ENCODE peak calls at places on chromosomes 13 and 19, in ten cellular contexts. E is H9, D is GM23338, W is neural progenitor cell, K is neuronal stem cell, J is astrocyte, Q is K562, T is PC-9, G is hepatocyte, I is osteoblast. F is an unnamed sample.

GRCh38 chr13:33003458-33004019 is 12.7 kb upstream of the KL start:
- DNase-seq in T (no peak), W (no peak), Q (no peak), J (no peak), G (no peak), E (no peak), D (no peak), K (no peak), I (no peak), F (no peak)

GRCh38 chr13:101935828-101936227 is 466.0 kb downstream of the FGF14 start:
- DNase-seq in E (no peak), G (no peak), T (no peak), D (no peak), Q (no peak), W (no peak), I (no peak), J (no peak), K (no peak), F (no peak)

GRCh38 chr13:32455594-32455903 is 27.6 kb upstream of the N4BP2L1 start:
- DNase-seq in K (no peak), D (no peak), Q (no peak), G (no peak), W (no peak), E (no peak), J (no peak), I (no peak), T (no peak), F (no peak)

GRCh38 chr19:1066748-1067340 is at the start of gene ARHGAP45:
- DNase-seq in I (no peak), G (peak; percentile 63), W (peak; percentile 52), K (no peak), Q (peak; percentile 80), D (peak; percentile 68), J (no peak), E (no peak), T (peak; percentile 36), F (peak; percentile 63)

GRCh38 chr13:33351324-33351723 is 65.8 kb upstream of the STARD13 start:
- DNase-seq in D (no peak), T (no peak), W (no peak), J (peak; percentile 55), I (peak; percentile 90), K (no peak), Q (no peak), E (no peak), G (no peak), F (peak; percentile 74)

GRCh38 chr13:79655509-79655908 is 174.6 kb downstream of the NDFIP2 start:
- DNase-seq in K (no peak), I (no peak), W (no peak), E (no peak), T (no peak), Q (no peak), G (no peak), D (no peak), J (no peak), F (no peak)

GRCh38 chr19:58330458-58330857 is 3.7 kb downstream of the ZSCAN22 start:
- DNase-seq in G (peak; percentile 31), W (no peak), I (peak; percentile 96), D (peak; percentile 30), Q (peak; percentile 48), E (no peak), J (peak; percentile 68), K (no peak), T (peak; percentile 9), F (peak; percentile 90)

GRCh38 chr13:76852991-76853390 is 33.2 kb downstream of the KCTD12 start:
- DNase-seq in E (no peak), D (no peak), T (peak; percentile 10), W (no peak), J (peak; percentile 91), G (no peak), Q (no peak), K (no peak), I (no peak), F (peak; percentile 63)

GRCh38 chr13:78609464-78610205 is 6.3 kb upstream of the POU4F1 start:
- DNase-seq in J (no peak), E (peak; percentile 72), G (no peak), D (peak; percentile 76), I (peak; percentile 81), Q (no peak), W (peak; percentile 77), K (peak; percentile 48), T (no peak), F (peak; percentile 60)

GRCh38 chr19:10927691-10928562 is 512 bp downstream of the YIPF2 start:
- DNase-seq in I (peak; percentile 92), D (no peak), K (no peak), W (no peak), J (no peak), E (no peak), G (no peak), T (no peak), Q (peak; percentile 74), F (peak; percentile 65)

GRCh38 chr19:43941209-43941608 is 6.1 kb upstream of the ZNF45 start:
- DNase-seq in Q (no peak), T (no peak), G (no peak), I (no peak), D (no peak), E (no peak), K (no peak), J (no peak), W (no peak), F (no peak)

DNA sequence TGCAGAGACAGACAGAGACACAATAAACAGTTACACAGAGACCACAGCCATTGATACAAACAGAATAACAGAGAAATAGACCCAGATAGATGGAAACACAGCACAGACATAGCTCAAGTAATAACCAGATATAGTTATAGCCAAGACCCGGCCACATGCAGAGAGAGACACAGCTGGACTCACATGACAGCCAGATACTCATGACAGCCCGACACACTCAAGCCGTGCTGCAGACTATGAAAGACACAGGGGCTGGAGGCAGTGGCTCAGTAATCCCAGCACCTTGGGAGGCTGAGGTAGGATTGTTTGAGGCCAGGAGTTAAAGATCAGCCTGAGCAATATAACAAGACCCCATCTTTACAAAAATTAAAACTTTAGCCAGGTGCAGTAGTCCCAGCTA is 1.6 kb upstream of the DENND1C start:
- DNase-seq in W (no peak), G (no peak), Q (no peak), D (no peak), T (no peak), K (no peak), I (peak; percentile 31), E (no peak), J (no peak), F (no peak)
- H2AFZ ChIP-seq in W (no peak overlapping the region), G (no peak overlapping the region), Q (no peak overlapping the region), D (no peak overlapping the region), T (no peak overlapping the region), K (no peak overlapping the region), I (no peak overlapping the region), E (no peak overlapping the region), J (no peak overlapping the region), F (no peak overlapping the region)

DNA sequence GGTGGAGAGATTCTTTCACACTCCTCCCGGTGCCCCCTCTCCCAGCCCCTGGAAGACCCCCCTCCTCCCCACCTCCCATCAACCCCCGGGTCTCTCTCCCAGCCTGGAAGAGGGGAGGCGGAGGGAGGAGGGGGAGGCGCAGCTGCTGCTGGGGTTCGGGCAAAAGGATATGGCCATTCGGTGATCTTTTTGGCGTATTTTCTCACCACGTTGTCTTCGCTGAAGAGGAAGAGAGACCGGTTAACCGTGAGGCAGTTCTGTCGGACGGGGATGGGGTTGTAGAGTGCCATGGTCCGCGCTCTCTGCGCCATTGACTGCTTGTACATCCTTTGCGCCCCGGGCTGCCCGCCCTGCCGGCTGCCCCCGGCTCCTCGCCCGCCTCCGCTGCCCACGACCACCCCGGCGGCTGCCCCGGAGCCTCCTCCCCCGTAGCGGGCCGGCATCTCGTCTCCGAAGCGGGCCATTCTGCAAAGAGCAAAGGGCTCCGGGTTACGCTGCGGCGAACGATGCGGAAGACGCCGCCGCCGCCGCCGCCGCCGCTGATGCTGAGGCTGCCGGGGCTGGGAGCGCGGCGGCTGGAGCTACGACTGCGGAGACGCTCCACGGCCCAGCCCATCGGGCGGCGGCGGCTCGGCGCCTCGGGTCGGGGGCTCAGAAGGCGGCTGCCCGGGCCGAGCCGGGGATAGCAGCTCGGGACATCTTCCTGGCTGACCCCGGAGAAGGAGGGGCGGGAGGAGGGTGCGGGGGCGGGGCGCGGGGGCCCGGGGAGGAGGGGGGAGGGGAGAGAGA is at the start of gene CACNA1A:
- DNase-seq in W (peak; percentile 83), J (no peak), Q (peak; percentile 42), T (no peak), E (peak; percentile 46), G (peak; percentile 40), K (peak; percentile 56), I (peak; percentile 90), D (peak; percentile 73), F (peak; percentile 80)
- H2AFZ ChIP-seq in W (peak within 1 kb of the TSS; percentile 96), J (peak within 1 kb of the TSS; percentile 71), Q (no peak within 1 kb of the TSS), T (no peak within 1 kb of the TSS), E (no peak within 1 kb of the TSS), G (no peak within 1 kb of the TSS), K (peak within 1 kb of the TSS; percentile 98), I (peak within 1 kb of the TSS; percentile 56), D (peak within 1 kb of the TSS; percentile 88), F (peak within 1 kb of the TSS; percentile 95)

GRCh38 chr13:106490887-106491321 is 44.6 kb downstream of the EFNB2 start:
- DNase-seq in I (no peak), W (no peak), J (no peak), G (no peak), D (no peak), Q (no peak), T (no peak), K (no peak), E (no peak), F (no peak)
- H2AFZ ChIP-seq in I (no peak overlapping the region), W (no peak overlapping the region), J (no peak overlapping the region), G (no peak overlapping the region), D (no peak overlapping the region), Q (no peak overlapping the region), T (no peak overlapping the region), K (no peak overlapping the region), E (no peak overlapping the region), F (no peak overlapping the region)

DNA sequence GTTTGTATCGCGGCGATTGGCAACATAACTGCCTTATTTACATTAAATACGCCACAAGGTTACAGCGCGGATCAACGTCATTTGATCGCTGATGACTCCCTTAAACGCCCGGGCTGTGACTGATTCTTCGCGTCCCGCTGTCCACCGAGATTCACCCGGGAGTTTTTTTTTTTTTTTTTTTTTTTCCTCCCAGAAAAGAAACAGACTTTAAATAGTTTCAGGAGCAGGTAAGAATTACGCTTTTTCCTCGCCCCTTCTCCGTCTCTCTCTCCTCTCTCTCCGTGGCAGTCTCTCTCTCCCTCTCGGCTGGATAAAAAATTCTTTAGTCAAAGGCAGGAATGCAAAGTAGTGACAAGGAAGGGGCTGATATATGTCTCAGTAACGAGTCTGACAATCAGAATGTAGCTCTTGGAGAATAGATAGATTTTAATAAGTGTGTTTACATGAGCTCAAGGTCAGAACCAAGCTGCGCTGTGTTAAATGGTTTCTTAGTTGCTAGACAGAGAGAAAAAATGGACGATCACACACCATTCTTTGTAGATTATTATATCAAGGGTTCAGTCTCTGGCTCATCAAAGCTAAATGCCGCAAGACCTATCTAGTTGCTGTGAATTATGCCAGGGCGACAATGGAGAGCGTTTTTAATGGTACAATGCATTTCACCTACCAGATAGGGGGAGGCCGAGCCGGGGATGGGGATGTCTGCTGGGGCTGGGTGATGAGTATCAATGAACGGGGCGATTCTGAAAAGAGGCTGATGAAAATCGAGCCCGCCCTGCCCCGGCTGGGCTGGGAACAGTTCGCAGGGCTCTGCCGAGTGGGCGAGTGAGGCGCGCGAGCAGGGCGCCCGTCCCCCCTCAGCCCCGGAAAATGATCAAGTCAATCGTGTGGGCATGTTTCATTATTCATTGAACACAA is 147.2 kb upstream of the ZNF536 start:
- DNase-seq in J (no peak), W (peak; percentile 64), I (peak; percentile 86), K (no peak), D (peak; percentile 44), Q (no peak), G (peak; percentile 22), E (no peak), T (no peak), F (peak; percentile 61)
- H2AFZ ChIP-seq in J (no peak overlapping the region), W (no peak overlapping the region), I (no peak overlapping the region), K (peak overlapping the region; percentile 78), D (no peak overlapping the region), Q (no peak overlapping the region), G (peak overlapping the region; percentile 19), E (no peak overlapping the region), T (no peak overlapping the region), F (peak overlapping the region; percentile 80)

F was measured in GM23248.